ENCODE peak calls at places on chromosomes 7 and 10, in five cellular contexts. One of them, this sample, is unnamed.

GRCh38 chr10:86580549-86580886 is 58.9 kb upstream of the WAPL start:
- DNase-seq in heart left ventricle: no peak
- DNase-seq in lower lobe of right lung: no peak
- DNase-seq in breast epithelium: no peak
- DNase-seq in body of pancreas: no peak
- DNase-seq in this sample: no peak

GRCh38 chr10:101967119-101967518 is 88.9 kb downstream of the ARMH3 start:
- DNase-seq in heart left ventricle: no peak
- DNase-seq in lower lobe of right lung: no peak
- DNase-seq in breast epithelium: no peak
- DNase-seq in body of pancreas: no peak
- DNase-seq in this sample: no peak

GRCh38 chr10:44006826-44007225 is 358.1 kb upstream of the ZNF32 start:
- DNase-seq in heart left ventricle: no peak
- DNase-seq in lower lobe of right lung: no peak
- DNase-seq in breast epithelium: no peak
- DNase-seq in body of pancreas: no peak
- DNase-seq in this sample: no peak

GRCh38 chr7:13110107-13110506 is 422.7 kb downstream of the ARL4A start:
- DNase-seq in heart left ventricle: no peak
- DNase-seq in lower lobe of right lung: no peak
- DNase-seq in breast epithelium: no peak
- DNase-seq in body of pancreas: no peak
- DNase-seq in this sample: no peak

GRCh38 chr10:47318706-47319105 is 3.5 kb upstream of the GDF2 start:
- DNase-seq in heart left ventricle: no peak
- DNase-seq in lower lobe of right lung: no peak
- DNase-seq in breast epithelium: no peak
- DNase-seq in body of pancreas: no peak
- DNase-seq in this sample: no peak

GRCh38 chr10:127649642-127650041 is 87.3 kb upstream of the FOXI2 start:
- DNase-seq in heart left ventricle: no peak
- DNase-seq in lower lobe of right lung: no peak
- DNase-seq in breast epithelium: no peak
- DNase-seq in body of pancreas: no peak
- DNase-seq in this sample: no peak

GRCh38 chr7:108282427-108282996 is 152.4 kb upstream of the LAMB4 start:
- DNase-seq in heart left ventricle: no peak
- DNase-seq in lower lobe of right lung: no peak
- DNase-seq in breast epithelium: no peak
- DNase-seq in body of pancreas: no peak
- DNase-seq in this sample: no peak

GRCh38 chr7:22834028-22834427 is 11.4 kb upstream of the TOMM7 start:
- DNase-seq in heart left ventricle: no peak
- DNase-seq in lower lobe of right lung: no peak
- DNase-seq in breast epithelium: no peak
- DNase-seq in body of pancreas: no peak
- DNase-seq in this sample: no peak

GRCh38 chr10:109374215-109374614 is 549.1 kb downstream of the XPNPEP1 start:
- DNase-seq in heart left ventricle: no peak
- DNase-seq in lower lobe of right lung: no peak
- DNase-seq in breast epithelium: no peak
- DNase-seq in body of pancreas: no peak
- DNase-seq in this sample: no peak

GRCh38 chr7:150904342-150904909 is 52.1 kb downstream of the AOC1 start:
- DNase-seq in heart left ventricle: no peak
- DNase-seq in lower lobe of right lung: no peak
- DNase-seq in breast epithelium: no peak
- DNase-seq in body of pancreas: no peak
- DNase-seq in this sample: no peak

GRCh38 chr10:132187421-132188138 is 832 bp downstream of the DPYSL4 start:
- DNase-seq in heart left ventricle: peak; percentile 62
- DNase-seq in lower lobe of right lung: no peak
- DNase-seq in breast epithelium: no peak
- DNase-seq in body of pancreas: no peak
- DNase-seq in this sample: no peak

GRCh38 chr10:35934637-35934995 is 292.5 kb upstream of the FZD8 start:
- DNase-seq in heart left ventricle: no peak
- DNase-seq in lower lobe of right lung: no peak
- DNase-seq in breast epithelium: no peak
- DNase-seq in body of pancreas: no peak
- DNase-seq in this sample: no peak

GRCh38 chr10:6201511-6201975 is 1.2 kb upstream of the PFKFB3 start:
- DNase-seq in heart left ventricle: peak; percentile 87
- DNase-seq in lower lobe of right lung: peak; percentile 86
- DNase-seq in breast epithelium: peak; percentile 56
- DNase-seq in body of pancreas: peak; percentile 84
- DNase-seq in this sample: peak; percentile 81

GRCh38 chr7:2468227-2468626 is 8.0 kb downstream of the GRIFIN start:
- DNase-seq in heart left ventricle: no peak
- DNase-seq in lower lobe of right lung: no peak
- DNase-seq in breast epithelium: no peak
- DNase-seq in body of pancreas: no peak
- DNase-seq in this sample: no peak

GRCh38 chr7:55639640-55640039 is 67.3 kb upstream of the VOPP1 start:
- DNase-seq in heart left ventricle: no peak
- DNase-seq in lower lobe of right lung: no peak
- DNase-seq in breast epithelium: no peak
- DNase-seq in body of pancreas: no peak
- DNase-seq in this sample: no peak

GRCh38 chr10:79941146-79941545 is 7.8 kb downstream of the SFTPD start:
- DNase-seq in heart left ventricle: no peak
- DNase-seq in lower lobe of right lung: no peak
- DNase-seq in breast epithelium: no peak
- DNase-seq in body of pancreas: no peak
- DNase-seq in this sample: no peak

GRCh38 chr7:45126201-45126600 is 14.7 kb upstream of the TBRG4 start:
- DNase-seq in heart left ventricle: no peak
- DNase-seq in lower lobe of right lung: no peak
- DNase-seq in breast epithelium: no peak
- DNase-seq in body of pancreas: no peak
- DNase-seq in this sample: no peak

GRCh38 chr7:55533050-55533728 is 39.1 kb downstream of the VOPP1 start:
- DNase-seq in heart left ventricle: no peak
- DNase-seq in lower lobe of right lung: no peak
- DNase-seq in breast epithelium: no peak
- DNase-seq in body of pancreas: no peak
- DNase-seq in this sample: peak; percentile 25

GRCh38 chr7:87447251-87447650 is 28.2 kb downstream of the ABCB4 start:
- DNase-seq in heart left ventricle: no peak
- DNase-seq in lower lobe of right lung: no peak
- DNase-seq in breast epithelium: no peak
- DNase-seq in body of pancreas: no peak
- DNase-seq in this sample: no peak

GRCh38 chr10:92699518-92700272 is 9.9 kb downstream of the HHEX start:
- DNase-seq in heart left ventricle: peak; percentile 67
- DNase-seq in lower lobe of right lung: no peak
- DNase-seq in breast epithelium: peak; percentile 24
- DNase-seq in body of pancreas: peak; percentile 32
- DNase-seq in this sample: no peak

GRCh38 chr7:37365405-37365804 is 83.3 kb downstream of the ELMO1 start:
- DNase-seq in heart left ventricle: no peak
- DNase-seq in lower lobe of right lung: no peak
- DNase-seq in breast epithelium: no peak
- DNase-seq in body of pancreas: no peak
- DNase-seq in this sample: no peak

DNA sequence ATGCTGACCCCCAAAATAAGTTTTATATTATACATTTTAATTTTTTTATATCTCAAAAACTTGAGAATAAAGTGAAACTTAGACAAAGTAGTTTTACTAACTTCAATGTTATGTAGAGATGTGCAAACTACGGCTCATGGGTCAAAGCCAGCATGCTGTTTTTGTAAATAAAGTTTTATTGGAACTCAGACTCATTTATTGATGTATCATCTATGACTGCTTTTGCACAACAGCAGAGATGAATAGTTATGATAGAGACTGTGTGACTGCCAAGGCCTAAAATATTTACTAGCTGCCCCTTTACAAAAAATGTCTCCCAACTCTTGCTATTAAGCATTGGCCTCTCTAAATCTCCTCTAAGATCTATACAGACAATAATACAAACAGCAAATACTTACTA is 12.4 kb downstream of the MTPN start:
- DNase-seq in heart left ventricle: no peak
- DNase-seq in lower lobe of right lung: no peak
- DNase-seq in breast epithelium: no peak
- DNase-seq in body of pancreas: no peak
- DNase-seq in this sample: no peak
- H3K4me3 ChIP-seq in heart left ventricle: no peak overlapping the region
- H3K4me3 ChIP-seq in lower lobe of right lung: no peak overlapping the region
- H3K4me3 ChIP-seq in breast epithelium: no peak overlapping the region
- H3K4me3 ChIP-seq in body of pancreas: no peak overlapping the region
- H3K4me3 ChIP-seq in this sample: no peak overlapping the region

GRCh38 chr10:66746246-66746645 is 179.6 kb upstream of the LRRTM3 start:
- DNase-seq in heart left ventricle: no peak
- DNase-seq in lower lobe of right lung: no peak
- DNase-seq in breast epithelium: no peak
- DNase-seq in body of pancreas: no peak
- DNase-seq in this sample: no peak
- H3K27ac ChIP-seq in heart left ventricle: no peak overlapping the region
- H3K27ac ChIP-seq in lower lobe of right lung: no peak overlapping the region
- H3K27ac ChIP-seq in breast epithelium: no peak overlapping the region
- H3K27ac ChIP-seq in body of pancreas: no peak overlapping the region
- H3K27ac ChIP-seq in this sample: no peak overlapping the region

GRCh38 chr7:32262315-32262714 is 192.1 kb upstream of the PDE1C start:
- DNase-seq in heart left ventricle: no peak
- DNase-seq in lower lobe of right lung: no peak
- DNase-seq in breast epithelium: no peak
- DNase-seq in body of pancreas: no peak
- DNase-seq in this sample: no peak
- H3K4me1 ChIP-seq in heart left ventricle: peaks cover 4% of the 10 kb centered on the region
- H3K4me1 ChIP-seq in lower lobe of right lung: no peaks in the 10 kb centered on the region
- H3K4me1 ChIP-seq in breast epithelium: no peaks in the 10 kb centered on the region
- H3K4me1 ChIP-seq in body of pancreas: no peaks in the 10 kb centered on the region
- H3K4me1 ChIP-seq in this sample: no peaks in the 10 kb centered on the region

GRCh38 chr10:1824928-1825327 is 87.6 kb upstream of the ADARB2 start:
- DNase-seq in heart left ventricle: no peak
- DNase-seq in lower lobe of right lung: no peak
- DNase-seq in breast epithelium: no peak
- DNase-seq in body of pancreas: no peak
- DNase-seq in this sample: no peak
- H3K4me3 ChIP-seq in heart left ventricle: no peak overlapping the region
- H3K4me3 ChIP-seq in lower lobe of right lung: no peak overlapping the region
- H3K4me3 ChIP-seq in breast epithelium: no peak overlapping the region
- H3K4me3 ChIP-seq in body of pancreas: no peak overlapping the region
- H3K4me3 ChIP-seq in this sample: no peak overlapping the region

GRCh38 chr7:139112316-139112715 is 2.8 kb upstream of the ZC3HAV1 start:
- DNase-seq in heart left ventricle: no peak
- DNase-seq in lower lobe of right lung: no peak
- DNase-seq in breast epithelium: no peak
- DNase-seq in body of pancreas: no peak
- DNase-seq in this sample: no peak

GRCh38 chr7:139112741-139113250 is 3.3 kb upstream of the ZC3HAV1 start:
- DNase-seq in heart left ventricle: no peak
- DNase-seq in lower lobe of right lung: no peak
- DNase-seq in breast epithelium: no peak
- DNase-seq in body of pancreas: no peak
- DNase-seq in this sample: no peak

GRCh38 chr7:139111885-139112284 is 2.4 kb upstream of the ZC3HAV1 start:
- DNase-seq in heart left ventricle: no peak
- DNase-seq in lower lobe of right lung: no peak
- DNase-seq in breast epithelium: no peak
- DNase-seq in body of pancreas: no peak
- DNase-seq in this sample: no peak

GRCh38 chr7:139109983-139110411 is 477 bp upstream of the ZC3HAV1 start:
- DNase-seq in heart left ventricle: no peak
- DNase-seq in lower lobe of right lung: no peak
- DNase-seq in breast epithelium: no peak
- DNase-seq in body of pancreas: no peak
- DNase-seq in this sample: no peak

DNA sequence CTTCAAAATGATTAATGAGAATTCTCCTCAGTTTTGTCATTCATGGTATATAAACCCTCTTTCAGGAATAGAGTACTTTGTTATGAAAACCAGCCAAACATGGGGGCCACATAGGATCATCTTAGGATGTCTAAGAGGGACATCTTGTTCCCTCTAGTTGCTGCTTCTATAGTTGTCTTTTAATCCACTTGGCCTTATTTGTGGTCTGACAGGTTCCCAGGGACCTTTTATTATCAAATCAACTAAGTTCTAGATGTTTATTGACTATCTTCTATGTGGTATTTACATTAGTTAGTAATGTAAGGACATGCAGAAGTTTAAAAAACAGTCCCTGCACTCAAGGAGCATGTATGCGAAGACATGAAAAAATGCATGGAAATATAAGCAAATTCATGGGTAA is 1.6 kb upstream of the ZC3HAV1 start:
- DNase-seq in heart left ventricle: no peak
- DNase-seq in lower lobe of right lung: no peak
- DNase-seq in breast epithelium: no peak
- DNase-seq in body of pancreas: no peak
- DNase-seq in this sample: no peak
- H3K27ac ChIP-seq in heart left ventricle: no peak overlapping the region
- H3K27ac ChIP-seq in lower lobe of right lung: no peak overlapping the region
- H3K27ac ChIP-seq in breast epithelium: peak overlapping the region; percentile 7
- H3K27ac ChIP-seq in body of pancreas: no peak overlapping the region
- H3K27ac ChIP-seq in this sample: peak overlapping the region; percentile 93